ENCODE peak calls at places on chromosomes 1 and 21, in four cellular contexts. H is GM23338, N is hepatocyte, E is left lung. W is an unnamed sample.

GRCh38 chr1:66725885-66726665 is 26.2 kb upstream of the DYNLT5 start:
- DNase-seq in E (peak; percentile 36), H (peak; percentile 88), N (peak; percentile 81), W (peak; percentile 55)

GRCh38 chr1:47137925-47138615 is 829 bp downstream of the CYP4A22 start:
- DNase-seq in N (no peak), E (no peak), H (no peak), W (no peak)

GRCh38 chr1:116268211-116268610 is 104.8 kb upstream of the ATP1A1 start:
- DNase-seq in H (no peak), N (peak; percentile 62), E (no peak), W (no peak)

GRCh38 chr1:108703939-108704338 is 8.8 kb upstream of the FNDC7 start:
- DNase-seq in E (no peak), H (no peak), N (no peak), W (no peak)

GRCh38 chr1:63590161-63590560 is 3.0 kb upstream of the PGM1 start:
- DNase-seq in N (no peak), E (no peak), H (no peak), W (no peak)

GRCh38 chr1:44701141-44701573 is 26.6 kb downstream of the ARMH1 start:
- DNase-seq in H (no peak), N (peak; percentile 36), E (peak; percentile 14), W (peak; percentile 45)

GRCh38 chr1:238485906-238486219 is 595.1 kb upstream of the ZP4 start:
- DNase-seq in H (peak; percentile 21), E (no peak), N (peak; percentile 13), W (no peak)

GRCh38 chr1:150619576-150620509 is 9.6 kb downstream of the ENSA start:
- DNase-seq in E (peak; percentile 42), N (peak; percentile 62), H (no peak), W (peak; percentile 47)

GRCh38 chr1:235972316-235973090 is 92.4 kb downstream of the NID1 start:
- DNase-seq in N (peak; percentile 25), H (no peak), E (no peak), W (no peak)

GRCh38 chr1:111199881-111200801 is at the start of gene DENND2D:
- DNase-seq in E (peak; percentile 86), N (no peak), H (no peak), W (no peak)

GRCh38 chr1:20250346-20250989 is 40.2 kb upstream of the VWA5B1 start:
- DNase-seq in N (peak; percentile 88), H (no peak), E (no peak), W (no peak)

GRCh38 chr21:14843991-14844390 is 220.8 kb downstream of the NRIP1 start:
- DNase-seq in N (no peak), H (no peak), E (no peak), W (no peak)

GRCh38 chr1:28243685-28244439 is 7.9 kb downstream of the ATP5IF1 start:
- DNase-seq in E (no peak), N (peak; percentile 45), H (no peak), W (no peak)

GRCh38 chr1:81414417-81415087 is 386.2 kb upstream of the ADGRL2 start:
- DNase-seq in H (peak; percentile 83), E (peak; percentile 44), N (peak; percentile 80), W (peak; percentile 59)

GRCh38 chr21:42665026-42665425 is 11.6 kb downstream of the PDE9A start:
- DNase-seq in H (no peak), E (no peak), N (no peak), W (no peak)

GRCh38 chr1:157429841-157430240 is 122.5 kb downstream of the FCRL5 start:
- DNase-seq in N (peak; percentile 14), E (no peak), H (no peak), W (no peak)

GRCh38 chr1:229694053-229694693 is 68.1 kb downstream of the URB2 start:
- DNase-seq in N (peak; percentile 38), H (peak; percentile 69), E (peak; percentile 40), W (peak; percentile 69)

GRCh38 chr1:67535474-67535873 is 105.3 kb upstream of the SERBP1 start:
- DNase-seq in H (peak; percentile 82), E (peak; percentile 75), N (peak; percentile 88), W (peak; percentile 81)

GRCh38 chr1:210367561-210367960 is 38.9 kb downstream of the HHAT start:
- DNase-seq in E (no peak), N (no peak), H (no peak), W (no peak)

GRCh38 chr1:196114193-196114592 is 494.0 kb downstream of the KCNT2 start:
- DNase-seq in N (no peak), E (no peak), H (no peak), W (no peak)

GRCh38 chr1:231240531-231240882 is 505 bp upstream of the GNPAT start:
- DNase-seq in H (no peak), E (no peak), N (peak; percentile 28), W (no peak)

GRCh38 chr1:46001087-46001785 is 131.2 kb downstream of the PIK3R3 start:
- DNase-seq in H (no peak), E (no peak), N (no peak), W (no peak)

GRCh38 chr1:99538618-99538956 is 107.3 kb upstream of the PALMD start:
- DNase-seq in E (no peak), H (no peak), N (no peak), W (no peak)

GRCh38 chr1:65253800-65254319 is 55.5 kb upstream of the DNAJC6 start:
- DNase-seq in H (no peak), N (no peak), E (no peak), W (no peak)

GRCh38 chr1:8197493-8198282 is 120.2 kb upstream of the SLC45A1 start:
- DNase-seq in N (peak; percentile 82), E (peak; percentile 84), H (no peak), W (no peak)

GRCh38 chr1:228308628-228309547 is 97.7 kb downstream of the TRIM11 start:
- DNase-seq in H (peak; percentile 46), E (peak; percentile 24), N (no peak), W (no peak)

GRCh38 chr1:65179148-65179547 is 31.1 kb downstream of the AK4 start:
- DNase-seq in E (no peak), H (no peak), N (no peak), W (no peak)

GRCh38 chr1:39181311-39181710 is 23.2 kb upstream of the MACF1 start:
- DNase-seq in E (no peak), H (no peak), N (no peak), W (no peak)

GRCh38 chr1:89640440-89640839 is 7.5 kb downstream of the LRRC8C start:
- DNase-seq in N (no peak), H (no peak), E (no peak), W (no peak)

GRCh38 chr1:111720274-111720976 is 18.8 kb downstream of the INKA2 start:
- DNase-seq in H (peak; percentile 26), E (no peak), N (no peak), W (no peak)

GRCh38 chr1:88661951-88662664 is 22.0 kb upstream of the PKN2 start:
- DNase-seq in N (no peak), E (no peak), H (peak; percentile 41), W (peak; percentile 30)

GRCh38 chr1:43251024-43251423 is 18.8 kb upstream of the TMEM125 start:
- DNase-seq in E (no peak), N (no peak), H (no peak), W (no peak)

GRCh38 chr1:43255438-43256210 is 14.2 kb upstream of the TMEM125 start:
- DNase-seq in H (no peak), N (no peak), E (no peak), W (no peak)

GRCh38 chr1:43253173-43253572 is 16.6 kb upstream of the TMEM125 start:
- DNase-seq in N (no peak), E (no peak), H (no peak), W (no peak)

GRCh38 chr1:43252225-43252624 is 17.6 kb upstream of the TMEM125 start:
- DNase-seq in H (no peak), E (no peak), N (no peak), W (no peak)

GRCh38 chr1:43253876-43254275 is 15.9 kb upstream of the TMEM125 start:
- DNase-seq in N (no peak), E (no peak), H (no peak), W (no peak)
- H3K27me3 ChIP-seq in N (no peaks in the 10 kb centered on the region), E (no peaks in the 10 kb centered on the region), H (no peaks in the 10 kb centered on the region), W (no peaks in the 10 kb centered on the region)

GRCh38 chr1:101043776-101044175 is 18.2 kb upstream of the DPH5 start:
- DNase-seq in N (peak; percentile 15), E (no peak), H (no peak), W (no peak)
- TF ChIP-seq CTCF in N (peak; percentile 21), E (no peak), H (peak; percentile 6), W (peak; percentile 9)

GRCh38 chr1:248901578-248901977 is 4.5 kb upstream of the PGBD2 start:
- DNase-seq in N (no peak), H (no peak), E (no peak), W (no peak)

GRCh38 chr1:248906741-248907661 is 966 bp downstream of the PGBD2 start:
- DNase-seq in H (peak; percentile 97), E (no peak), N (peak; percentile 23), W (peak; percentile 79)

GRCh38 chr1:248905949-248906740 is at the start of gene PGBD2:
- DNase-seq in N (peak; percentile 97), H (peak; percentile 95), E (peak; percentile 96), W (peak; percentile 98)

GRCh38 chr1:248904437-248905216 is 1.4 kb upstream of the PGBD2 start:
- DNase-seq in E (no peak), H (no peak), N (no peak), W (no peak)

GRCh38 chr1:248905662-248905948 is 430 bp upstream of the PGBD2 start:
- DNase-seq in E (no peak), N (no peak), H (no peak), W (no peak)
- H3K4me3 ChIP-seq in E (peak overlapping the region; percentile 56), N (peak overlapping the region; percentile 26), H (peak overlapping the region; percentile 63), W (peak overlapping the region; percentile 50)

GRCh38 chr1:11693917-11694316 is 2.4 kb downstream of the DRAXIN start:
- DNase-seq in N (no peak), E (no peak), H (no peak), W (no peak)
- H3K27me3 ChIP-seq in N (peaks cover 49% of the 10 kb centered on the region), E (peaks cover 40% of the 10 kb centered on the region), H (no peaks in the 10 kb centered on the region), W (no peaks in the 10 kb centered on the region)

GRCh38 chr1:156421939-156422601 is 53.1 kb downstream of the RHBG start:
- DNase-seq in E (no peak), H (peak; percentile 82), N (no peak), W (no peak)

GRCh38 chr1:156419863-156420208 is 50.8 kb downstream of the RHBG start:
- DNase-seq in N (no peak), H (peak; percentile 77), E (no peak), W (peak; percentile 63)

GRCh38 chr1:156422602-156423091 is 53.6 kb downstream of the RHBG start:
- DNase-seq in N (no peak), H (peak; percentile 65), E (no peak), W (no peak)

GRCh38 chr1:156421062-156421938 is 52.3 kb downstream of the RHBG start:
- DNase-seq in E (peak; percentile 75), N (peak; percentile 85), H (peak; percentile 98), W (peak; percentile 94)

DNA sequence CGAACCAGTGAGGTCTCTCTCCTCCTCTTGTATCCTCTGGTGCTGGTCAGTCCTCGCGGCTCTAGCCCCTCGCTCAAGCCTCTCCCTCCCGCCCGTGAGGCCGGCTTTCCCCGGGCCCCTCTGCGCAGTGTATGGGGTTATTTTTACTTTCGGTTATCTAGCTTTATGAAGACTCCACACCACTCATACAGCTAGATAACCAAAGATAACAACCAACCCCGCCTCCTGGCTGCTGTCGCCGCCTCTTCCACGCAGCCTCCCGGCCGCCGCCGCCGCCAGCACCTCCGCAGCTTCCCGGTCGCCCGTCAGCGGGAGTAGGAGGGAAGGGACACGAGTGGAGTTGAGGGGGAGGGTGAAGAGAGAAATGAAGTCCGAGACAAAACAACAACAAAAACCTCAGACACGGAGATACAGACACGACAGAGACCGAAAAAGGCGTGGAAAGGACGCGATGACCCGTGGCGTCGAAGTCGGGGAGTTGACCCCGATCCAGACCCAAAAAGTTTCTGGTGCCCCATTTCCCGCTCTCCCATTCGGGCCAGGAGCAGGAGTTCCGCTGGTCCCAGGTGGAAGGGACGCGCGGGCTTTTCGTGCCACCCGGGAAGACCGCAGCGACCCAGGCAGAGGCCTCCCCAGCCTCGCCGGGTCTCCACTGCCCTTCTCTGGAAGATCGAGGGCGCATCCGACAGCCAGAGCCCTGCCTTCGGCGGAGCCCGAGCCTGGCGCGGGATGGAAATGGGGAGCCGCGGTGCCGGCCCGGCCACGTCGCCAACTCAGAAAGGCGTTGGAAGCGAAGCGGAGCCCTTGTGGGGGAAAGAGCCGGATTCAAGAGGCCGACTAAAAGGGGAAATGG is 51.4 kb downstream of the RHBG start:
- DNase-seq in H (peak; percentile 70), N (no peak), E (no peak), W (no peak)
- TF ChIP-seq CTCF in H (no peak), N (no peak), E (no peak), W (no peak)